ENCODE peak calls at places on chromosome 4, in six cellular contexts. One of them, this sample, is unnamed.

GRCh38 chr4:180253419-180253818 is 1989.8 kb upstream of the TENM3 start:
- DNase-seq in NCI-H2029 treated with DMSO at 0.1 percent for 48 hours: no peak
- DNase-seq in cardiac fibroblast: no peak
- DNase-seq in fibroblast of mammary gland: no peak
- DNase-seq in activated naive CD4-positive, alpha-beta T cell treated with anti-CD3 and anti-CD28 coated beads, Interleukin-2, amount 50 U/mL, for 16 hours: no peak
- DNase-seq in GM04504: no peak
- DNase-seq in this sample: no peak

GRCh38 chr4:185811509-185812364 is at the start of gene SORBS2:
- DNase-seq in NCI-H2029 treated with DMSO at 0.1 percent for 48 hours: peak; percentile 60
- DNase-seq in cardiac fibroblast: peak; percentile 60
- DNase-seq in fibroblast of mammary gland: peak; percentile 33
- DNase-seq in activated naive CD4-positive, alpha-beta T cell treated with anti-CD3 and anti-CD28 coated beads, Interleukin-2, amount 50 U/mL, for 16 hours: no peak
- DNase-seq in GM04504: no peak
- DNase-seq in this sample: no peak

GRCh38 chr4:88630756-88631155 is 38.5 kb downstream of the HERC3 start:
- DNase-seq in NCI-H2029 treated with DMSO at 0.1 percent for 48 hours: no peak
- DNase-seq in cardiac fibroblast: peak; percentile 89
- DNase-seq in fibroblast of mammary gland: peak; percentile 89
- DNase-seq in activated naive CD4-positive, alpha-beta T cell treated with anti-CD3 and anti-CD28 coated beads, Interleukin-2, amount 50 U/mL, for 16 hours: no peak
- DNase-seq in GM04504: peak; percentile 49
- DNase-seq in this sample: no peak

GRCh38 chr4:849478-850175 is 23.7 kb upstream of the CPLX1 start:
- DNase-seq in NCI-H2029 treated with DMSO at 0.1 percent for 48 hours: no peak
- DNase-seq in cardiac fibroblast: no peak
- DNase-seq in fibroblast of mammary gland: no peak
- DNase-seq in activated naive CD4-positive, alpha-beta T cell treated with anti-CD3 and anti-CD28 coated beads, Interleukin-2, amount 50 U/mL, for 16 hours: no peak
- DNase-seq in GM04504: no peak
- DNase-seq in this sample: no peak

GRCh38 chr4:40681600-40682297 is 52.1 kb upstream of the RBM47 start:
- DNase-seq in NCI-H2029 treated with DMSO at 0.1 percent for 48 hours: no peak
- DNase-seq in cardiac fibroblast: no peak
- DNase-seq in fibroblast of mammary gland: no peak
- DNase-seq in activated naive CD4-positive, alpha-beta T cell treated with anti-CD3 and anti-CD28 coated beads, Interleukin-2, amount 50 U/mL, for 16 hours: no peak
- DNase-seq in GM04504: no peak
- DNase-seq in this sample: no peak

GRCh38 chr4:105191621-105192210 is 45.0 kb downstream of the TET2 start:
- DNase-seq in NCI-H2029 treated with DMSO at 0.1 percent for 48 hours: no peak
- DNase-seq in cardiac fibroblast: peak; percentile 83
- DNase-seq in fibroblast of mammary gland: peak; percentile 57
- DNase-seq in activated naive CD4-positive, alpha-beta T cell treated with anti-CD3 and anti-CD28 coated beads, Interleukin-2, amount 50 U/mL, for 16 hours: no peak
- DNase-seq in GM04504: no peak
- DNase-seq in this sample: no peak

GRCh38 chr4:182643801-182644311 is 273.3 kb downstream of the DCTD start:
- DNase-seq in NCI-H2029 treated with DMSO at 0.1 percent for 48 hours: no peak
- DNase-seq in cardiac fibroblast: peak; percentile 74
- DNase-seq in fibroblast of mammary gland: peak; percentile 63
- DNase-seq in activated naive CD4-positive, alpha-beta T cell treated with anti-CD3 and anti-CD28 coated beads, Interleukin-2, amount 50 U/mL, for 16 hours: no peak
- DNase-seq in GM04504: no peak
- DNase-seq in this sample: no peak

GRCh38 chr4:184090571-184090970 is 127.1 kb downstream of the ENPP6 start:
- DNase-seq in NCI-H2029 treated with DMSO at 0.1 percent for 48 hours: no peak
- DNase-seq in cardiac fibroblast: no peak
- DNase-seq in fibroblast of mammary gland: no peak
- DNase-seq in activated naive CD4-positive, alpha-beta T cell treated with anti-CD3 and anti-CD28 coated beads, Interleukin-2, amount 50 U/mL, for 16 hours: no peak
- DNase-seq in GM04504: no peak
- DNase-seq in this sample: no peak

GRCh38 chr4:125313989-125314602 is 659 bp upstream of the FAT4 start:
- DNase-seq in NCI-H2029 treated with DMSO at 0.1 percent for 48 hours: no peak
- DNase-seq in cardiac fibroblast: no peak
- DNase-seq in fibroblast of mammary gland: no peak
- DNase-seq in activated naive CD4-positive, alpha-beta T cell treated with anti-CD3 and anti-CD28 coated beads, Interleukin-2, amount 50 U/mL, for 16 hours: no peak
- DNase-seq in GM04504: no peak
- DNase-seq in this sample: no peak

GRCh38 chr4:34281826-34282225 is 1962.5 kb downstream of the ARAP2 start:
- DNase-seq in NCI-H2029 treated with DMSO at 0.1 percent for 48 hours: no peak
- DNase-seq in cardiac fibroblast: no peak
- DNase-seq in fibroblast of mammary gland: no peak
- DNase-seq in activated naive CD4-positive, alpha-beta T cell treated with anti-CD3 and anti-CD28 coated beads, Interleukin-2, amount 50 U/mL, for 16 hours: no peak
- DNase-seq in GM04504: no peak
- DNase-seq in this sample: no peak

GRCh38 chr4:19324175-19324574 is 927.5 kb upstream of the SLIT2 start:
- DNase-seq in NCI-H2029 treated with DMSO at 0.1 percent for 48 hours: peak; percentile 26
- DNase-seq in cardiac fibroblast: no peak
- DNase-seq in fibroblast of mammary gland: no peak
- DNase-seq in activated naive CD4-positive, alpha-beta T cell treated with anti-CD3 and anti-CD28 coated beads, Interleukin-2, amount 50 U/mL, for 16 hours: no peak
- DNase-seq in GM04504: no peak
- DNase-seq in this sample: no peak

GRCh38 chr4:99651370-99651769 is 6.3 kb downstream of the C4orf54 start:
- DNase-seq in NCI-H2029 treated with DMSO at 0.1 percent for 48 hours: no peak
- DNase-seq in cardiac fibroblast: no peak
- DNase-seq in fibroblast of mammary gland: no peak
- DNase-seq in activated naive CD4-positive, alpha-beta T cell treated with anti-CD3 and anti-CD28 coated beads, Interleukin-2, amount 50 U/mL, for 16 hours: no peak
- DNase-seq in GM04504: no peak
- DNase-seq in this sample: no peak

GRCh38 chr4:66357316-66357715 is 687.0 kb upstream of the EPHA5 start:
- DNase-seq in NCI-H2029 treated with DMSO at 0.1 percent for 48 hours: no peak
- DNase-seq in cardiac fibroblast: peak; percentile 67
- DNase-seq in fibroblast of mammary gland: peak; percentile 36
- DNase-seq in activated naive CD4-positive, alpha-beta T cell treated with anti-CD3 and anti-CD28 coated beads, Interleukin-2, amount 50 U/mL, for 16 hours: no peak
- DNase-seq in GM04504: peak; percentile 0
- DNase-seq in this sample: no peak

GRCh38 chr4:41600243-41600642 is 62.3 kb downstream of the LIMCH1 start:
- DNase-seq in NCI-H2029 treated with DMSO at 0.1 percent for 48 hours: no peak
- DNase-seq in cardiac fibroblast: peak; percentile 26
- DNase-seq in fibroblast of mammary gland: no peak
- DNase-seq in activated naive CD4-positive, alpha-beta T cell treated with anti-CD3 and anti-CD28 coated beads, Interleukin-2, amount 50 U/mL, for 16 hours: no peak
- DNase-seq in GM04504: no peak
- DNase-seq in this sample: no peak

GRCh38 chr4:23733911-23734458 is 155.9 kb downstream of the PPARGC1A start:
- DNase-seq in NCI-H2029 treated with DMSO at 0.1 percent for 48 hours: no peak
- DNase-seq in cardiac fibroblast: no peak
- DNase-seq in fibroblast of mammary gland: no peak
- DNase-seq in activated naive CD4-positive, alpha-beta T cell treated with anti-CD3 and anti-CD28 coated beads, Interleukin-2, amount 50 U/mL, for 16 hours: no peak
- DNase-seq in GM04504: no peak
- DNase-seq in this sample: no peak

GRCh38 chr4:12488672-12489071 is 995.5 kb downstream of the RAB28 start:
- DNase-seq in NCI-H2029 treated with DMSO at 0.1 percent for 48 hours: no peak
- DNase-seq in cardiac fibroblast: no peak
- DNase-seq in fibroblast of mammary gland: peak; percentile 0
- DNase-seq in activated naive CD4-positive, alpha-beta T cell treated with anti-CD3 and anti-CD28 coated beads, Interleukin-2, amount 50 U/mL, for 16 hours: no peak
- DNase-seq in GM04504: no peak
- DNase-seq in this sample: no peak

GRCh38 chr4:89992744-89993143 is 98.1 kb downstream of the MMRN1 start:
- DNase-seq in NCI-H2029 treated with DMSO at 0.1 percent for 48 hours: no peak
- DNase-seq in cardiac fibroblast: no peak
- DNase-seq in fibroblast of mammary gland: no peak
- DNase-seq in activated naive CD4-positive, alpha-beta T cell treated with anti-CD3 and anti-CD28 coated beads, Interleukin-2, amount 50 U/mL, for 16 hours: no peak
- DNase-seq in GM04504: no peak
- DNase-seq in this sample: no peak

GRCh38 chr4:121594796-121595526 is 101.8 kb downstream of the ANXA5 start:
- DNase-seq in NCI-H2029 treated with DMSO at 0.1 percent for 48 hours: no peak
- DNase-seq in cardiac fibroblast: peak; percentile 81
- DNase-seq in fibroblast of mammary gland: peak; percentile 81
- DNase-seq in activated naive CD4-positive, alpha-beta T cell treated with anti-CD3 and anti-CD28 coated beads, Interleukin-2, amount 50 U/mL, for 16 hours: no peak
- DNase-seq in GM04504: peak; percentile 21
- DNase-seq in this sample: no peak

GRCh38 chr4:29540439-29541102 is 1179.6 kb upstream of the PCDH7 start:
- DNase-seq in NCI-H2029 treated with DMSO at 0.1 percent for 48 hours: no peak
- DNase-seq in cardiac fibroblast: no peak
- DNase-seq in fibroblast of mammary gland: no peak
- DNase-seq in activated naive CD4-positive, alpha-beta T cell treated with anti-CD3 and anti-CD28 coated beads, Interleukin-2, amount 50 U/mL, for 16 hours: no peak
- DNase-seq in GM04504: no peak
- DNase-seq in this sample: no peak

GRCh38 chr4:138834029-138834428 is 181.6 kb upstream of the NOCT start:
- DNase-seq in NCI-H2029 treated with DMSO at 0.1 percent for 48 hours: no peak
- DNase-seq in cardiac fibroblast: no peak
- DNase-seq in fibroblast of mammary gland: no peak
- DNase-seq in activated naive CD4-positive, alpha-beta T cell treated with anti-CD3 and anti-CD28 coated beads, Interleukin-2, amount 50 U/mL, for 16 hours: no peak
- DNase-seq in GM04504: no peak
- DNase-seq in this sample: no peak

GRCh38 chr4:122360754-122361153 is 18.1 kb upstream of the ADAD1 start:
- DNase-seq in NCI-H2029 treated with DMSO at 0.1 percent for 48 hours: no peak
- DNase-seq in cardiac fibroblast: no peak
- DNase-seq in fibroblast of mammary gland: no peak
- DNase-seq in activated naive CD4-positive, alpha-beta T cell treated with anti-CD3 and anti-CD28 coated beads, Interleukin-2, amount 50 U/mL, for 16 hours: no peak
- DNase-seq in GM04504: no peak
- DNase-seq in this sample: no peak

GRCh38 chr4:141391771-141392170 is 171.1 kb downstream of the ZNF330 start:
- DNase-seq in NCI-H2029 treated with DMSO at 0.1 percent for 48 hours: peak; percentile 81
- DNase-seq in cardiac fibroblast: no peak
- DNase-seq in fibroblast of mammary gland: peak; percentile 30
- DNase-seq in activated naive CD4-positive, alpha-beta T cell treated with anti-CD3 and anti-CD28 coated beads, Interleukin-2, amount 50 U/mL, for 16 hours: no peak
- DNase-seq in GM04504: no peak
- DNase-seq in this sample: no peak

GRCh38 chr4:111662496-111662895 is 482.8 kb upstream of the FAM241A start:
- DNase-seq in NCI-H2029 treated with DMSO at 0.1 percent for 48 hours: no peak
- DNase-seq in cardiac fibroblast: no peak
- DNase-seq in fibroblast of mammary gland: no peak
- DNase-seq in activated naive CD4-positive, alpha-beta T cell treated with anti-CD3 and anti-CD28 coated beads, Interleukin-2, amount 50 U/mL, for 16 hours: no peak
- DNase-seq in GM04504: no peak
- DNase-seq in this sample: no peak

GRCh38 chr4:2290974-2291704 is 29.2 kb upstream of the MXD4 start:
- DNase-seq in NCI-H2029 treated with DMSO at 0.1 percent for 48 hours: no peak
- DNase-seq in cardiac fibroblast: no peak
- DNase-seq in fibroblast of mammary gland: no peak
- DNase-seq in activated naive CD4-positive, alpha-beta T cell treated with anti-CD3 and anti-CD28 coated beads, Interleukin-2, amount 50 U/mL, for 16 hours: peak; percentile 47
- DNase-seq in GM04504: no peak
- DNase-seq in this sample: no peak